ENCODE peak calls at places on chromosomes 2 and 18, in five cellular contexts. O is AG04450, S is kidney, B is endodermal cell, H is AG04449. Q is an unnamed sample.

GRCh38 chr18:25136416-25137132 is 215.4 kb downstream of the ZNF521 start:
- DNase-seq in O (no peak), S (no peak), B (no peak), H (no peak), Q (no peak)

GRCh38 chr2:209495855-209496585 is 72.2 kb downstream of the MAP2 start:
- DNase-seq in O (peak; percentile 88), S (no peak), B (no peak), H (peak; percentile 93), Q (peak; percentile 91)

GRCh38 chr2:197877038-197877437 is 72.6 kb downstream of the PLCL1 start:
- DNase-seq in O (no peak), S (no peak), B (no peak), H (no peak), Q (no peak)

GRCh38 chr2:241478166-241478565 is 30.2 kb downstream of the STK25 start:
- DNase-seq in O (no peak), S (no peak), B (no peak), H (no peak), Q (no peak)

GRCh38 chr2:237946423-237946822 is 20.4 kb upstream of the UBE2F start:
- DNase-seq in O (no peak), S (no peak), B (no peak), H (no peak), Q (no peak)

GRCh38 chr18:10405014-10405493 is 49.4 kb upstream of the APCDD1 start:
- DNase-seq in O (no peak), S (no peak), B (no peak), H (no peak), Q (no peak)

GRCh38 chr2:64035067-64035942 is 16.1 kb upstream of the VPS54 start:
- DNase-seq in O (no peak), S (no peak), B (no peak), H (no peak), Q (no peak)

GRCh38 chr2:168432565-168433186 is 23.4 kb upstream of the CERS6 start:
- DNase-seq in O (no peak), S (no peak), B (no peak), H (no peak), Q (no peak)

GRCh38 chr18:23551978-23552377 is 34.3 kb downstream of the NPC1 start:
- DNase-seq in O (no peak), S (no peak), B (no peak), H (no peak), Q (no peak)

GRCh38 chr18:48571619-48572384 is 33.0 kb downstream of the CTIF start:
- DNase-seq in O (no peak), S (peak; percentile 5), B (no peak), H (no peak), Q (no peak)

GRCh38 chr2:120899373-120899772 is 163.7 kb downstream of the GLI2 start:
- DNase-seq in O (no peak), S (peak; percentile 89), B (no peak), H (no peak), Q (no peak)

GRCh38 chr18:66571845-66572244 is 32.0 kb downstream of the CDH19 start:
- DNase-seq in O (no peak), S (no peak), B (no peak), H (no peak), Q (no peak)

GRCh38 chr2:12202702-12203101 is 456.3 kb downstream of the LPIN1 start:
- DNase-seq in O (peak; percentile 10), S (no peak), B (no peak), H (no peak), Q (no peak)
- TF ChIP-seq CTCF in O (peak; percentile 30), S (no peak), B (peak; percentile 15), H (no peak), Q (no peak)

GRCh38 chr18:21826641-21827302 is 86.2 kb downstream of the MIB1 start:
- DNase-seq in O (no peak), S (no peak), B (no peak), H (no peak), Q (no peak)

GRCh38 chr18:21834301-21834660 is 93.7 kb downstream of the MIB1 start:
- DNase-seq in O (no peak), S (no peak), B (no peak), H (no peak), Q (no peak)

GRCh38 chr18:21833619-21834300 is 93.2 kb downstream of the MIB1 start:
- DNase-seq in O (no peak), S (no peak), B (no peak), H (no peak), Q (no peak)

GRCh38 chr18:21831413-21831831 is 90.8 kb downstream of the MIB1 start:
- DNase-seq in O (peak; percentile 27), S (no peak), B (no peak), H (no peak), Q (peak; percentile 29)

GRCh38 chr18:21830533-21830932 is 89.9 kb downstream of the MIB1 start:
- DNase-seq in O (no peak), S (no peak), B (no peak), H (no peak), Q (no peak)
- H3K4me3 ChIP-seq in O (no peak overlapping the region), S (no peak overlapping the region), B (no peak overlapping the region), H (no peak overlapping the region), Q (no peak overlapping the region)

GRCh38 chr2:108392029-108392428 is 14.3 kb downstream of the SULT1C4 start:
- DNase-seq in O (no peak), S (no peak), B (no peak), H (no peak), Q (no peak)

GRCh38 chr2:108393197-108393596 is 15.4 kb downstream of the SULT1C4 start:
- DNase-seq in O (no peak), S (no peak), B (no peak), H (no peak), Q (no peak)

GRCh38 chr2:108395155-108395554 is 17.4 kb downstream of the SULT1C4 start:
- DNase-seq in O (no peak), S (no peak), B (no peak), H (no peak), Q (no peak)

GRCh38 chr2:108399479-108399878 is 21.7 kb downstream of the SULT1C4 start:
- DNase-seq in O (no peak), S (no peak), B (no peak), H (no peak), Q (no peak)

GRCh38 chr2:108396845-108397244 is 19.1 kb downstream of the SULT1C4 start:
- DNase-seq in O (no peak), S (no peak), B (peak; percentile 83), H (no peak), Q (peak; percentile 7)
- TF ChIP-seq CTCF in O (peak; percentile 47), S (no peak), B (peak; percentile 61), H (no peak), Q (peak; percentile 48)

GRCh38 chr2:215417400-215417951 is 18.4 kb downstream of the FN1 start:
- DNase-seq in O (no peak), S (no peak), B (no peak), H (no peak), Q (no peak)
- H3K4me3 ChIP-seq in O (no peak overlapping the region), S (no peak overlapping the region), B (peak overlapping the region; percentile 69), H (no peak overlapping the region), Q (no peak overlapping the region)

Q was measured in AG09309.